ENCODE peak calls at places on chromosomes 6 and 20, in seven cellular contexts. M is BJ; Q is NCI-H187 treated with DMSO at 0.1 percent for 48 hours; X is H4; O is T-helper 2 cell; R is omental fat pad; C is activated CD8-positive, alpha-beta memory T cell treated with anti-CD3 and anti-CD28 coated beads, Interleukin-2, amount 50 U/mL, for 4 hours. T is an unnamed sample.

GRCh38 chr6:104332407-104332806 is 527.3 kb downstream of the HACE1 start:
- DNase-seq in X (no peak), R (no peak), O (no peak), M (no peak), C (no peak), Q (no peak), T (no peak)

GRCh38 chr6:108771421-108771820 is 76.8 kb upstream of the ARMC2 start:
- DNase-seq in X (no peak), C (no peak), O (no peak), M (no peak), Q (no peak), R (no peak), T (no peak)

GRCh38 chr20:34495928-34496327 is 20.3 kb upstream of the DYNLRB1 start:
- DNase-seq in Q (no peak), C (no peak), R (no peak), X (no peak), M (no peak), O (no peak), T (no peak)

GRCh38 chr20:2742934-2743559 is 50.5 kb downstream of the EBF4 start:
- DNase-seq in Q (peak), C (peak), X (peak), M (no peak), R (no peak), O (peak), T (peak)

GRCh38 chr6:85977661-85978060 is 335.0 kb upstream of the SYNCRIP start:
- DNase-seq in R (no peak), X (no peak), Q (no peak), C (no peak), O (no peak), M (no peak), T (no peak)

GRCh38 chr6:101722991-101723579 is 329.6 kb downstream of the GRIK2 start:
- DNase-seq in M (peak), X (peak), R (no peak), O (no peak), C (no peak), Q (no peak), T (no peak)

GRCh38 chr6:115271001-115271400 is 789.7 kb downstream of the FRK start:
- DNase-seq in R (no peak), C (no peak), M (no peak), X (no peak), Q (no peak), O (no peak), T (no peak)

GRCh38 chr20:62359491-62360121 is 7.5 kb downstream of the LAMA5 start:
- DNase-seq in C (no peak), R (no peak), Q (no peak), M (no peak), X (no peak), O (no peak), T (no peak)

GRCh38 chr20:13037727-13038126 is 29.0 kb downstream of the SPTLC3 start:
- DNase-seq in O (no peak), X (no peak), M (no peak), R (no peak), C (no peak), Q (no peak), T (no peak)

GRCh38 chr20:60138263-60139127 is 180.3 kb downstream of the CDH26 start:
- DNase-seq in R (no peak), X (no peak), C (peak), Q (peak), O (peak), M (no peak), T (peak)

GRCh38 chr20:32138921-32139320 is 29.4 kb downstream of the TM9SF4 start:
- DNase-seq in C (no peak), O (no peak), X (no peak), R (no peak), Q (no peak), M (no peak), T (no peak)

GRCh38 chr6:56408976-56409375 is 161.6 kb upstream of the COL21A1 start:
- DNase-seq in Q (no peak), O (no peak), R (no peak), X (no peak), C (no peak), M (no peak), T (no peak)

GRCh38 chr20:40687384-40688128 is 1.5 kb downstream of the MAFB start:
- DNase-seq in C (no peak), M (no peak), O (no peak), R (no peak), Q (no peak), X (no peak), T (no peak)

GRCh38 chr6:7243188-7243942 is 69.6 kb downstream of the SSR1 start:
- DNase-seq in C (peak), O (no peak), Q (peak), M (peak), R (no peak), X (peak), T (peak)

GRCh38 chr20:51431321-51431720 is 111.2 kb downstream of the NFATC2 start:
- DNase-seq in M (no peak), C (no peak), X (no peak), O (no peak), R (no peak), Q (no peak), T (no peak)

GRCh38 chr6:35757461-35758123 is 18.8 kb upstream of the CLPSL2 start:
- DNase-seq in O (no peak), Q (no peak), C (no peak), M (no peak), X (no peak), R (no peak), T (no peak)

GRCh38 chr20:21719592-21720214 is 14.2 kb downstream of the PAX1 start:
- DNase-seq in X (peak), Q (no peak), R (peak), O (no peak), M (no peak), C (peak), T (peak)

GRCh38 chr6:159066479-159066878 is 21.7 kb upstream of the TAGAP start:
- DNase-seq in X (no peak), C (no peak), M (no peak), R (no peak), Q (no peak), O (no peak), T (no peak)

GRCh38 chr20:44040202-44040915 is 125.7 kb downstream of the TOX2 start:
- DNase-seq in X (no peak), Q (no peak), M (no peak), O (no peak), R (no peak), C (no peak), T (no peak)

GRCh38 chr6:109260126-109260525 is 122.1 kb downstream of the CD164 start:
- DNase-seq in O (no peak), R (no peak), M (no peak), C (no peak), Q (no peak), X (no peak), T (no peak)

GRCh38 chr6:408599-409102 is 17.1 kb downstream of the IRF4 start:
- DNase-seq in C (no peak), Q (no peak), R (no peak), M (no peak), X (peak), O (no peak), T (no peak)

GRCh38 chr6:158498362-158498761 is 61.5 kb upstream of the TMEM181 start:
- DNase-seq in X (no peak), M (no peak), Q (no peak), C (no peak), R (no peak), O (no peak), T (no peak)

GRCh38 chr6:53628354-53629119 is 37.0 kb downstream of the KLHL31 start:
- DNase-seq in R (peak), O (no peak), X (no peak), C (no peak), Q (no peak), M (peak), T (no peak)

GRCh38 chr6:2038096-2038495 is 207.3 kb downstream of the GMDS start:
- DNase-seq in R (no peak), X (peak), O (no peak), Q (no peak), M (no peak), C (no peak), T (peak)

GRCh38 chr20:6812530-6812929 is 45.0 kb downstream of the BMP2 start:
- DNase-seq in C (no peak), M (no peak), Q (peak), X (no peak), R (no peak), O (no peak), T (no peak)

T was measured in effector CD4-positive, alpha-beta T cell.